ENCODE peak calls at places on chromosomes 3 and 15, in nine cellular contexts. A, K, N, B, P, Z, R, C and D are unnamed samples. For H3K9me3, the result is how much of the 10 kb centered on the place peaks cover.

GRCh38 chr15:51936119-51936478 is 35.5 kb downstream of the LEO1 start:
- DNase-seq in R (no peak), A (no peak), N (no peak), P (no peak), C (no peak), B (no peak), Z (no peak), K (no peak), D (no peak)

GRCh38 chr3:37723585-37723984 is 138.1 kb upstream of the CTDSPL start:
- DNase-seq in P (no peak), C (no peak), R (no peak), Z (no peak), N (no peak), A (no peak), B (no peak), K (no peak), D (no peak)

GRCh38 chr15:64686130-64686735 is 89.2 kb downstream of the RBPMS2 start:
- DNase-seq in P (peak), K (no peak), C (no peak), B (no peak), Z (peak), R (peak), A (no peak), N (no peak), D (no peak)

GRCh38 chr15:96347181-96348111 is 16.9 kb downstream of the NR2F2 start:
- DNase-seq in P (no peak), K (no peak), C (no peak), Z (no peak), N (no peak), A (no peak), R (no peak), B (peak), D (no peak)

GRCh38 chr3:112373924-112374323 is 41.0 kb downstream of the CD200 start:
- DNase-seq in P (no peak), K (no peak), B (no peak), N (no peak), A (no peak), R (no peak), Z (no peak), C (no peak), D (no peak)

GRCh38 chr3:159607856-159608255 is 380.8 kb upstream of the IL12A start:
- DNase-seq in B (no peak), Z (no peak), K (no peak), R (no peak), N (no peak), A (no peak), C (no peak), P (no peak), D (no peak)

GRCh38 chr15:69615756-69616155 is 163.1 kb downstream of the RPLP1 start:
- DNase-seq in N (no peak), C (peak), A (no peak), P (no peak), R (no peak), K (no peak), Z (no peak), B (no peak), D (no peak)

GRCh38 chr15:63823253-63823844 is 10.4 kb downstream of the HERC1 start:
- DNase-seq in Z (no peak), A (no peak), N (no peak), P (no peak), C (no peak), B (no peak), R (no peak), K (no peak), D (no peak)

GRCh38 chr15:77568960-77569646 is 63.6 kb downstream of the LINGO1 start:
- DNase-seq in P (no peak), K (peak), A (no peak), N (peak), R (peak), C (peak), Z (no peak), B (no peak), D (no peak)

GRCh38 chr15:61030451-61030850 is 198.7 kb downstream of the RORA start:
- DNase-seq in R (no peak), Z (no peak), P (no peak), B (no peak), C (no peak), K (no peak), A (no peak), N (no peak), D (no peak)

GRCh38 chr15:92610101-92610520 is 45.5 kb downstream of the FAM174B start:
- DNase-seq in R (no peak), P (no peak), K (no peak), A (no peak), C (no peak), N (no peak), Z (no peak), B (no peak), D (no peak)

GRCh38 chr3:45425237-45425933 is 37.0 kb downstream of the LARS2 start:
- DNase-seq in A (no peak), B (no peak), C (no peak), Z (no peak), K (no peak), P (no peak), N (no peak), R (no peak), D (no peak)

GRCh38 chr3:52771334-52771681 is 568 bp upstream of the NEK4 start:
- DNase-seq in K (no peak), R (no peak), P (no peak), C (no peak), B (no peak), N (no peak), Z (no peak), A (no peak), D (no peak)

GRCh38 chr3:100603449-100603848 is 6.0 kb upstream of the ADGRG7 start:
- DNase-seq in Z (no peak), B (no peak), P (no peak), C (no peak), A (peak), N (no peak), K (no peak), R (peak), D (no peak)

GRCh38 chr3:184284696-184285095 is 8.9 kb downstream of the ECE2 start:
- DNase-seq in C (peak), Z (no peak), R (peak), N (no peak), B (no peak), P (peak), K (no peak), A (no peak), D (peak)

GRCh38 chr3:20558161-20558560 is 372.2 kb upstream of the SGO1 start:
- DNase-seq in R (no peak), P (no peak), A (no peak), K (no peak), Z (no peak), N (no peak), C (no peak), B (no peak), D (no peak)

GRCh38 chr3:45760878-45761711 is 35.2 kb downstream of the SLC6A20 start:
- DNase-seq in A (peak), N (no peak), Z (peak), P (peak), B (no peak), R (peak), C (peak), K (peak), D (peak)

GRCh38 chr15:48432688-48433087 is 101.5 kb downstream of the DUT start:
- DNase-seq in B (no peak), N (no peak), Z (no peak), C (no peak), K (no peak), P (peak), A (no peak), R (no peak), D (no peak)

GRCh38 chr3:81302045-81302444 is 459.4 kb downstream of the GBE1 start:
- DNase-seq in C (peak), A (peak), K (no peak), Z (no peak), R (peak), N (no peak), P (peak), B (no peak), D (peak)

GRCh38 chr15:55343168-55343567 is 24.1 kb downstream of the PIGB start:
- DNase-seq in C (no peak), A (no peak), R (no peak), N (no peak), Z (no peak), K (no peak), B (no peak), P (no peak), D (no peak)

GRCh38 chr15:97566957-97567356 is 393.5 kb upstream of the ARRDC4 start:
- DNase-seq in Z (no peak), R (no peak), C (no peak), K (no peak), N (no peak), A (no peak), P (no peak), B (no peak), D (no peak)

GRCh38 chr3:158668506-158668905 is 3.9 kb downstream of the LXN start:
- DNase-seq in R (no peak), Z (no peak), C (no peak), P (no peak), B (no peak), K (no peak), A (no peak), N (no peak), D (no peak)

GRCh38 chr3:102114264-102114979 is 265.1 kb downstream of the NFKBIZ start:
- DNase-seq in Z (peak), B (no peak), A (no peak), K (no peak), P (no peak), C (no peak), N (no peak), R (no peak), D (no peak)

GRCh38 chr3:127674099-127674792 is 1.5 kb downstream of the ABTB1 start:
- DNase-seq in A (no peak), N (no peak), C (peak), R (no peak), K (no peak), B (peak), P (peak), Z (no peak), D (no peak)
- H3K4me3 ChIP-seq in A (no peak), N (peak), C (peak), R (no peak), K (no peak), B (no peak), P (no peak), Z (peak), D (no peak)

GRCh38 chr15:24150542-24150941 is 463.4 kb upstream of the NDN start:
- DNase-seq in C (no peak), P (no peak), K (no peak), R (no peak), A (no peak), N (no peak), B (no peak), Z (no peak), D (no peak)

DNA sequence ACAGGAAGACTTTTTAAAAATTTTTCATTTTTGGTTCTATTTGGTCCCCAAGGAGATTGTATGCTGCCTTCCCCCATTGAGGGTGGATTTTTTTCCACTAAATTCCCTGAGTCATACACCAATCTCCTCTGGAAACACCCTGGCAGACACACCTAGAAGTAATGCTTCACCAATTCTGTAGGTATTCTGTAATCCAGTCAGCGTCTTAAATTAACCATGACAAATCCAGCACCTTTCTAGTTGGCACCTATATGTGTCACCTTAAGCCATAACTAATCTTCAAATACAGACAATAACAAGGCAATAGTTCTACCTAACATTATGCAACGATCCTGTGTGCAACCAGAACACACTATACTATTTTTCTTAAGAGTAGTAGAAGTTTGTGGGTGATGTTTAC is 459.1 kb upstream of the NDN start:
- DNase-seq in Z (no peak), R (no peak), C (no peak), K (no peak), B (no peak), N (no peak), P (no peak), A (no peak), D (no peak)
- H3K9me3 ChIP-seq in Z (under half), R (under half), C (under half), K (under half), B (under half), N (under half), P (under half), A (under half), D (under half)

GRCh38 chr3:138329984-138330293 is 288 bp upstream of the NME9 start:
- DNase-seq in R (no peak), B (no peak), P (no peak), Z (no peak), K (no peak), A (no peak), C (no peak), N (no peak), D (no peak)
- H3K4me3 ChIP-seq in R (peak), B (peak), P (peak), Z (peak), K (peak), A (no peak), C (peak), N (peak), D (peak)

GRCh38 chr3:41126475-41126874 is 72.8 kb upstream of the CTNNB1 start:
- DNase-seq in R (no peak), K (no peak), P (no peak), A (no peak), B (no peak), Z (no peak), C (no peak), N (no peak), D (no peak)

GRCh38 chr3:41126961-41127360 is 72.3 kb upstream of the CTNNB1 start:
- DNase-seq in B (no peak), K (no peak), R (no peak), C (no peak), A (no peak), N (no peak), Z (no peak), P (no peak), D (no peak)

GRCh38 chr3:41125258-41125657 is 74.0 kb upstream of the CTNNB1 start:
- DNase-seq in B (no peak), K (no peak), Z (no peak), P (no peak), A (no peak), N (no peak), C (no peak), R (peak), D (no peak)

GRCh38 chr3:41129731-41130130 is 69.6 kb upstream of the CTNNB1 start:
- DNase-seq in N (no peak), Z (no peak), B (no peak), P (no peak), R (no peak), A (no peak), K (no peak), C (no peak), D (no peak)

GRCh38 chr3:41127414-41127813 is 71.9 kb upstream of the CTNNB1 start:
- DNase-seq in P (no peak), B (no peak), K (no peak), A (no peak), Z (no peak), N (no peak), C (no peak), R (no peak), D (no peak)
- H3K9me3 ChIP-seq in P (under half), B (under half), K (under half), A (under half), Z (under half), N (under half), C (under half), R (under half), D (under half)

DNA sequence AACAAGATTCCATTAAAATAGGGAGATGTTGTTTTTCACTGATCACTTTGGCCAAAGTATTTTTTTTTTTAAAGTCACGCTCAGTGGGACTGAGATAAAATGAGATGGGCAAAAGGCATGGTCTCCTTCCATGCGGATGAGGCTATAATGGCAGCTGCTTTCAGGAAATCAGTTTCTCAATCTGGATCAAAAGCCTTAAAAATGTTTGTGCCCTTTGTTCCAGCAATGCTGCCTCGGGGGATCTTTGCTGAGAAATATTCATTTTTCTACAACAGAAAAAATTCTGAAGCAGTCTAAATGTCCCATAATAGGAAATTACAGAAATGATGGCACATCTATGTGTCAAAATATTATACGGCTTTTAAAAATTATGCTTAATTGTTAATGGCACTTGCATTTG is 97.2 kb downstream of the SMAD6 start:
- DNase-seq in R (no peak), C (no peak), N (no peak), B (no peak), P (no peak), Z (no peak), A (no peak), K (no peak), D (no peak)
- H3K4me3 ChIP-seq in R (no peak), C (no peak), N (no peak), B (no peak), P (no peak), Z (no peak), A (no peak), K (no peak), D (no peak)

DNA sequence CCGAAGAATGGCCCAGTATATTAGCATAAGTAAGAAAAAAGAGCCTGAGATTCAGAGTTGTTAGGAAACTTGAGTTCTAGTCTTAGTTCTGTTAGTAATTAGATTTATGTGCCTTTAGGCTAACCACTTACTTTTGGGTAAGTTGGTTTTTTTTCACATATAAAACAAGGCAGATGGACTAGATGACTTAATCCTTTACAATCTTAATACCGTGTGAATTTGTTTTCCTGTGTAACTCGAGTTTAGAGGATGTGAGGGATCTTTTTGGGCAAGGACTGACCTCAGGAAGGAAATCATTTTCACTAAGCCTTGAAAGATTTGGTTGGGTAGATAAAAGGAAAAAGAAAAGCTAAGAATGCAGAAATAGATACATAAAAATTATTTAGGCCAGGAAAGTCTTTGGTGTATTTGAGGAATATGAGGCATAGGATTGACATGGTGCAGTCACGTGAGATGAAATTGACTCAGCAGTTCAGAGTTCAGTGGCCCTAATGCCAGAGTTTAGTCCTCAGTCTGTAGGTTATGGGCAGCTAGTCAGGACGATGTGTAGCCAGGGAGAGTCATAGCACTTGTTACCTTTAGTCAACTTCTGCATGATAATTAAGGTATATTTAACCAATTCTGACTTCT is 34.6 kb downstream of the PAK2 start:
- DNase-seq in K (no peak), A (no peak), C (no peak), B (no peak), R (peak), Z (no peak), N (no peak), P (no peak), D (peak)
- H3K9me3 ChIP-seq in K (under half), A (under half), C (under half), B (under half), R (under half), Z (under half), N (under half), P (under half), D (under half)